ENCODE peak calls at places on chromosomes 16 and 17, in six cellular contexts. O is thoracic aorta; L is A673; H is AG09309; T is left ventricle myocardium inferior; D is CD4-positive, alpha-beta T cell. R is an unnamed sample.
A peak's percentile ranks its signal among the peaks of the same experiment; 100 is the strongest.

GRCh38 chr16:17768257-17768656 is 297.5 kb upstream of the XYLT1 start:
- DNase-seq in T (no peak), O (no peak), D (no peak), H (peak; percentile 47), L (no peak), R (peak; percentile 71)

GRCh38 chr17:57999496-58000017 is 7.5 kb downstream of the SRSF1 start:
- DNase-seq in T (no peak), H (peak; percentile 42), L (peak; percentile 85), D (no peak), O (no peak), R (peak; percentile 73)

GRCh38 chr16:48542020-48542473 is 67.9 kb downstream of the N4BP1 start:
- DNase-seq in H (no peak), D (no peak), T (peak; percentile 55), O (no peak), L (peak; percentile 60), R (peak; percentile 47)

GRCh38 chr17:78034429-78035091 is 76.1 kb downstream of the TNRC6C start:
- DNase-seq in O (no peak), L (no peak), T (no peak), D (no peak), H (no peak), R (peak; percentile 19)

GRCh38 chr17:13182854-13183253 is 165.0 kb upstream of the ELAC2 start:
- DNase-seq in D (no peak), T (no peak), O (no peak), L (no peak), H (no peak), R (no peak)

GRCh38 chr17:58318065-58318481 is 10.5 kb downstream of the TSPOAP1 start:
- DNase-seq in H (no peak), O (no peak), L (no peak), D (no peak), T (no peak), R (no peak)

GRCh38 chr17:12055889-12056288 is 35.2 kb downstream of the MAP2K4 start:
- DNase-seq in L (no peak), T (no peak), O (no peak), H (no peak), D (no peak), R (no peak)

GRCh38 chr16:825298-826061 is 24.9 kb upstream of the GNG13 start:
- DNase-seq in O (no peak), H (no peak), D (no peak), L (peak; percentile 48), T (no peak), R (no peak)

GRCh38 chr17:75191584-75191983 is 8.8 kb upstream of the SUMO2 start:
- DNase-seq in O (no peak), T (no peak), D (no peak), H (no peak), L (no peak), R (no peak)

GRCh38 chr16:1475552-1476114 is 805 bp upstream of the CLCN7 start:
- DNase-seq in H (no peak), T (no peak), O (no peak), D (no peak), L (no peak), R (no peak)

GRCh38 chr16:81818514-81819304 is 39.6 kb downstream of the PLCG2 start:
- DNase-seq in H (no peak), L (no peak), T (no peak), O (no peak), D (no peak), R (no peak)

GRCh38 chr17:34619687-34620217 is 40.4 kb downstream of the TMEM132E start:
- DNase-seq in D (no peak), H (no peak), O (no peak), L (no peak), T (no peak), R (no peak)

GRCh38 chr16:75429621-75430403 is 3.5 kb downstream of the CFDP1 start:
- DNase-seq in H (no peak), O (no peak), T (no peak), D (no peak), L (no peak), R (no peak)

GRCh38 chr17:42577532-42578281 is at the start of gene PSMC3IP:
- DNase-seq in L (peak; percentile 91), T (peak; percentile 96), D (peak; percentile 90), H (peak; percentile 72), O (peak; percentile 83), R (peak; percentile 95)
- TF ChIP-seq CTCF in L (peak; percentile 48), T (peak; percentile 28), D (peak; percentile 53), H (peak; percentile 40), O (peak; percentile 31), R (peak; percentile 26)

GRCh38 chr17:48191362-48191761 is 83.8 kb downstream of the SNX11 start:
- DNase-seq in D (no peak), H (no peak), T (no peak), L (no peak), O (no peak), R (no peak)

GRCh38 chr17:48190871-48191270 is 83.3 kb downstream of the SNX11 start:
- DNase-seq in L (no peak), D (no peak), T (no peak), H (no peak), O (no peak), R (no peak)

GRCh38 chr17:48184721-48185120 is 77.2 kb downstream of the SNX11 start:
- DNase-seq in T (no peak), H (no peak), O (no peak), D (no peak), L (peak; percentile 35), R (no peak)

GRCh38 chr17:48192321-48192731 is 84.8 kb downstream of the SNX11 start:
- DNase-seq in H (no peak), L (peak; percentile 95), T (no peak), D (no peak), O (no peak), R (no peak)

GRCh38 chr17:48187867-48188608 is 80.5 kb downstream of the SNX11 start:
- DNase-seq in L (no peak), D (no peak), H (no peak), T (no peak), O (no peak), R (no peak)
- TF ChIP-seq CTCF in L (no peak), D (no peak), H (no peak), T (no peak), O (no peak), R (no peak)

DNA sequence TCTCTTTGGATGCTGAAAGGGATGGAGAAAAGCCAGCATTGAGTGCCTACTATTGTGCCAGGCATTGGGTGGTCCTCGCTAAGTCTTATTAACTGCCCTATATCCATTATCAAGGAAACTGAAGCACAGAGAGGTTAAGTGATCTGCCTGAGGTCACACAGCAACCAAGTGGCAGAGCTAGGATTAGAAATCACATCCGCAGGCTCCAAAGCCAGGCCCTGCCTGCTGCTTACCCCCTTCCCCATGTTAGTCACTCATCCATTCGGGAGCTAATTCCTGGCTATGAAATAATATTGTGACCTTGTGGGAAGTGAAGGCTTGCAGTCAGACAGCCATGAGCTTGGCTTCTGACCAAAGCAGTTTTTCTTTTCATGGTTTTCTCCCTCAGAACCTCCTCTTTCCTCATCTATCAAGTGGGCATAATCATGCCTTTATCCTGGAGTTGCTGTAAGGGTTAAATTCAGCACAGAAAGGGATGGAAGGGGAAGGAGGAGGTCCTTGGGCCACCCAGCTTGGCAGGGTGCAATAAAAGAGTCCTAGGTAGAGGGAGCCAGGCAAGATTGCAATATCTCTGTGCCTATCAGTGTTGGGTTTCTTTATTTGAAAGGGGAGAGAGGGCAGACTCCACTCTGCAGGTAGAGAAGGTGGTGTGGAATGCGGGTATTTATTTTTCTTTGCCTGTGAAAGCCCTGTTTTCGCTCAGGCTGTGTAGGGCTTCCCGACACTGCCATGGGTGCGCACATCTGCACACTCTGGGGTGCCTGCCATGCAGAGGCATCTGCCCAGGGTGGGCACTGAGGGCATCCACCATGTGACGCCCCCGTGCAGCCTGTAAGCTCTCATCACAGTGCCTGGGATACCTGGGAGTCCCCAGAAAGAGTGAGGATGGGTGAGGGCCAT is 11.3 kb downstream of the RAI1 start:
- DNase-seq in H (no peak), D (no peak), T (no peak), O (no peak), L (peak; percentile 40), R (no peak)
- TF ChIP-seq CTCF in H (no peak), D (no peak), T (no peak), O (no peak), L (no peak), R (no peak)

DNA sequence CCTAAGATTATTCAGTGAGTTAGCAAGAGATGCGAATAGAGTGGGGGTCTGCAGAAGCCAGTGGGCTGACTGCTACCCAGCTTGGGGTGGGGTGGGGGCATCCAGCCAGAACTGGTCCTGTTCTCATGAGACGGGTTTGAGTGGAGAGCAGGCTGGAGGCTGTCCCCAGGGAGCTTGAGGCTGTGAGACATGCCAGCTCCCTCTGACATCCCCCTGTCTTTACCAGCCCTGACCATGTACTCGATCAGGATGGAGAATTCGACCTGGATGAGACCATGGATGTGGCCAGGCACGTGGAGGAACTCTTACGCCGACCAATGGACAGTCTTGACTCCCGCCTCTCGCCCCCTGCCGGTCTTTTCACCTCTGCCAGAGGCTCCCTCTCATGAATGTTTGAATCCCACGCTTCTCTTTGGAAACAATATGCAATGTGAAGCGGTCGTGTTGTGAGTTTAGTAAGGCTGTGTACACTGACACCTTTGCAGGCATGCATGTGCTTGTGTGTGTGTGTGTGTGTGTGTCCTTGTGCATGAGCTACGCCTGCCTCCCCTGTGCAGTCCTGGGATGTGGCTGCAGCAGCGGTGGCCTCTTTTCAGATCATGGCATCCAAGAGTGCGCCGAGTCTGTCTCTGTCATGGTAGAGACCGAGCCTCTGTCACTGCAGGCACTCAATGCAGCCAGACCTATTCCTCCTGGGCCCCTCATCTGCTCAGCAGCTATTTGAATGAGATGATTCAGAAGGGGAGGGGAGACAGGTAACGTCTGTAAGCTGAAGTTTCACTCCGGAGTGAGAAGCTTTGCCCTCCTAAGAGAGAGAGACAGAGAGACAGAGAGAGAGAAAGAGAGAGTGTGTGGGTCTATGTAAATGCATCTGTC is 22.2 kb downstream of the STAT5A start:
- DNase-seq in H (no peak), L (no peak), O (no peak), D (no peak), T (no peak), R (no peak)
- TF ChIP-seq CTCF in H (peak; percentile 1), L (no peak), O (no peak), D (no peak), T (no peak), R (no peak)

DNA sequence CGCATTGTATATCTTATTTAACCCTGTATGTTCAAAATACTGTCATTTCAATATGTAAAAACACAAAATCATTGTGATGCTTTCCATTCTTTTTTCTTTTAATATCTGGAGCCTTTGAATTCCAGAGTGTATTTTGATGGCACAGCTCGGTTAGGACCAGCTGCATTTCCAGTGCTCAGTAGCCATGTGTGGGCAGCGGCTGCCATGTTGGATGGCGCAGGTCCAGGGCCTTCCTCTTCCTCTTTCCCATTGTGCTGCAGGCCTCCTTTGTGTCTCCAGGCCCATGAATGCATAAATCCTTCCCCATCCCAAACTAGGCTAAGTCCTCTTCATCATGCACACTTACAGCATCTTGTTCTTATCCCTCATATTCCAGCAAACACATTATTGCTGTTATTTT is 13.0 kb downstream of the IRX3 start:
- DNase-seq in D (no peak), L (no peak), H (no peak), T (no peak), O (no peak), R (no peak)
- TF ChIP-seq CTCF in D (no peak), L (no peak), H (no peak), T (no peak), O (no peak), R (no peak)